ENCODE peak calls at places on chromosomes 11 and 22, in ten cellular contexts. L is putamen; W is globus pallidus; E is stimulated activated CD8-positive, alpha-beta memory T cell treated with anti-CD3 and anti-CD28 coated beads, Interleukin-7, amount 100 ng/mL, for 24 hours; U is DMS53; N is fibroblast of pulmonary artery; M is HT1080; D is heart left ventricle; Y is activated T-helper 1 cell treated with anti-CD3 and anti-CD28 coated beads, Interleukin-2, amount 50 U/mL, for 16 hours; C is nephron progenitor cell. X is an unnamed sample.

GRCh38 chr11:67113231-67113721 is 5.8 kb upstream of the KDM2A start:
- DNase-seq in L (no peak), W (no peak), E (no peak), U (no peak), N (no peak), M (no peak), D (no peak), Y (no peak), C (no peak), X (no peak)

GRCh38 chr11:81700061-81700460 is 1033.6 kb downstream of the FAM181B start:
- DNase-seq in L (no peak), W (no peak), E (no peak), U (no peak), N (peak; percentile 0), M (peak; percentile 8), D (no peak), Y (no peak), C (no peak), X (no peak)

GRCh38 chr11:3050386-3051325 is 6.6 kb downstream of the CARS1 start:
- DNase-seq in L (no peak), W (no peak), E (no peak), U (peak; percentile 51), N (no peak), M (no peak), D (peak; percentile 15), Y (no peak), C (no peak), X (no peak)

GRCh38 chr11:93248602-93249001 is 50.8 kb upstream of the SLC36A4 start:
- DNase-seq in L (no peak), W (no peak), E (no peak), U (peak; percentile 48), N (peak; percentile 18), M (no peak), D (no peak), Y (no peak), C (no peak), X (no peak)

GRCh38 chr11:14386895-14387480 is 28.0 kb upstream of the RRAS2 start:
- DNase-seq in L (peak; percentile 85), W (peak; percentile 87), E (no peak), U (peak; percentile 11), N (peak; percentile 89), M (no peak), D (peak; percentile 45), Y (no peak), C (peak; percentile 48), X (no peak)

GRCh38 chr22:17243524-17243923 is 24.3 kb upstream of the ADA2 start:
- DNase-seq in L (no peak), W (no peak), E (no peak), U (peak; percentile 12), N (no peak), M (peak; percentile 44), D (peak; percentile 47), Y (no peak), C (no peak), X (no peak)

GRCh38 chr11:34606326-34607120 is 14.4 kb upstream of the EHF start:
- DNase-seq in L (no peak), W (no peak), E (no peak), U (peak; percentile 56), N (no peak), M (no peak), D (no peak), Y (no peak), C (no peak), X (no peak)

GRCh38 chr11:66478823-66479740 is 1.2 kb upstream of the DPP3 start:
- DNase-seq in L (no peak), W (peak; percentile 16), E (no peak), U (peak; percentile 82), N (peak; percentile 37), M (peak; percentile 17), D (peak; percentile 55), Y (no peak), C (peak; percentile 45), X (peak; percentile 64)

GRCh38 chr11:72676874-72677341 is 2.7 kb upstream of the PDE2A start:
- DNase-seq in L (no peak), W (no peak), E (peak; percentile 54), U (peak; percentile 76), N (peak; percentile 48), M (peak; percentile 35), D (peak; percentile 70), Y (peak; percentile 39), C (peak; percentile 98), X (peak; percentile 50)

GRCh38 chr11:119375629-119376196 is 5.8 kb downstream of the USP2 start:
- DNase-seq in L (peak; percentile 92), W (peak; percentile 95), E (no peak), U (no peak), N (peak; percentile 71), M (no peak), D (peak; percentile 89), Y (no peak), C (no peak), X (no peak)

GRCh38 chr11:2302280-2302843 is 549 bp downstream of the TSPAN32 start:
- DNase-seq in L (no peak), W (no peak), E (no peak), U (no peak), N (no peak), M (no peak), D (no peak), Y (no peak), C (no peak), X (peak; percentile 76)

GRCh38 chr22:42438293-42438650 is 6.1 kb upstream of the NFAM1 start:
- DNase-seq in L (no peak), W (no peak), E (no peak), U (peak; percentile 37), N (no peak), M (no peak), D (no peak), Y (no peak), C (no peak), X (no peak)

GRCh38 chr11:117290809-117291396 is at the start of gene BACE1-AS:
- DNase-seq in L (no peak), W (no peak), E (no peak), U (no peak), N (no peak), M (no peak), D (no peak), Y (no peak), C (no peak), X (no peak)

GRCh38 chr22:32378703-32379272 is 21.1 kb downstream of the RFPL3 start:
- DNase-seq in L (peak; percentile 57), W (peak; percentile 74), E (no peak), U (peak; percentile 31), N (peak; percentile 29), M (peak; percentile 61), D (no peak), Y (no peak), C (peak; percentile 62), X (peak; percentile 49)

GRCh38 chr11:12162652-12163051 is 52.3 kb downstream of the MICAL2 start:
- DNase-seq in L (no peak), W (no peak), E (no peak), U (no peak), N (no peak), M (no peak), D (no peak), Y (no peak), C (no peak), X (no peak)

GRCh38 chr11:25943031-25943430 is 388.9 kb upstream of the ANO3 start:
- DNase-seq in L (no peak), W (no peak), E (no peak), U (peak; percentile 67), N (no peak), M (no peak), D (no peak), Y (no peak), C (no peak), X (no peak)

GRCh38 chr22:45905924-45906865 is 70.8 kb downstream of the WNT7B start:
- DNase-seq in L (no peak), W (no peak), E (no peak), U (no peak), N (peak; percentile 64), M (no peak), D (peak; percentile 65), Y (no peak), C (peak; percentile 28), X (no peak)

GRCh38 chr22:24420072-24420976 is 7.1 kb upstream of the ADORA2A start:
- DNase-seq in L (no peak), W (no peak), E (no peak), U (peak; percentile 70), N (no peak), M (no peak), D (no peak), Y (no peak), C (no peak), X (no peak)

GRCh38 chr11:62832346-62833234 is at the start of gene TEX54:
- DNase-seq in L (no peak), W (no peak), E (no peak), U (peak; percentile 91), N (no peak), M (no peak), D (peak; percentile 38), Y (no peak), C (no peak), X (no peak)

GRCh38 chr11:128055576-128056217 is 531.7 kb downstream of the ETS1 start:
- DNase-seq in L (no peak), W (no peak), E (no peak), U (no peak), N (no peak), M (no peak), D (no peak), Y (no peak), C (no peak), X (no peak)

GRCh38 chr11:106238704-106239360 is 161.4 kb downstream of the AASDHPPT start:
- DNase-seq in L (no peak), W (no peak), E (no peak), U (no peak), N (peak; percentile 36), M (no peak), D (no peak), Y (no peak), C (no peak), X (no peak)

GRCh38 chr11:61090521-61090920 is 11.8 kb upstream of the CD5 start:
- DNase-seq in L (no peak), W (no peak), E (no peak), U (no peak), N (no peak), M (no peak), D (no peak), Y (no peak), C (no peak), X (no peak)